ENCODE peak calls at places on chromosomes 5 and 9, in seven cellular contexts. T is GM12878, V is mesenchymal stem cell, A is GM23248, N is A549, K is GM23338, Y is fibroblast of lung. R is an unnamed sample.

GRCh38 chr5:141192110-141192725 is at the start of gene PCDHB10:
- DNase-seq in Y (peak), V (peak), K (peak), N (peak), T (no peak), A (peak), R (peak)

GRCh38 chr5:61637566-61637965 is 305.5 kb downstream of the ZSWIM6 start:
- DNase-seq in K (peak), V (no peak), A (no peak), Y (no peak), N (no peak), T (no peak), R (no peak)

GRCh38 chr9:100595391-100596199 is 17.7 kb downstream of the CAVIN4 start:
- DNase-seq in T (no peak), K (peak), Y (peak), N (peak), A (peak), V (peak), R (no peak)

GRCh38 chr9:36725777-36726356 is 153.2 kb downstream of the MELK start:
- DNase-seq in A (no peak), V (no peak), K (peak), Y (no peak), N (no peak), T (no peak), R (no peak)

GRCh38 chr5:74316064-74316586 is 324.4 kb downstream of the ENC1 start:
- DNase-seq in Y (peak), N (peak), T (peak), K (no peak), A (peak), V (peak), R (peak)

GRCh38 chr5:45521067-45521466 is 175.1 kb downstream of the HCN1 start:
- DNase-seq in N (peak), T (no peak), A (no peak), V (peak), Y (peak), K (peak), R (peak)

GRCh38 chr5:68548959-68549676 is 333.6 kb downstream of the PIK3R1 start:
- DNase-seq in T (no peak), K (no peak), N (peak), Y (peak), V (peak), A (peak), R (peak)

GRCh38 chr9:72477862-72478564 is 43.4 kb upstream of the TMC1 start:
- DNase-seq in A (peak), Y (peak), K (peak), N (peak), T (no peak), V (peak), R (peak)

GRCh38 chr5:133896446-133896845 is 72.0 kb downstream of the C5orf15 start:
- DNase-seq in V (no peak), K (no peak), N (no peak), Y (no peak), A (no peak), T (no peak), R (no peak)

GRCh38 chr9:33135086-33135958 is 31.8 kb downstream of the B4GALT1 start:
- DNase-seq in N (no peak), T (no peak), A (no peak), K (no peak), V (no peak), Y (peak), R (no peak)

GRCh38 chr9:92969516-92970466 is 22.5 kb downstream of the FGD3 start:
- DNase-seq in N (no peak), K (no peak), Y (no peak), A (no peak), T (no peak), V (no peak), R (no peak)

GRCh38 chr9:124346347-124347163 is 68.7 kb downstream of the PSMB7 start:
- DNase-seq in K (no peak), A (no peak), V (no peak), T (no peak), Y (no peak), N (no peak), R (no peak)

GRCh38 chr5:145824040-145824439 is 11.1 kb downstream of the PRELID2 start:
- DNase-seq in Y (peak), A (no peak), K (no peak), V (no peak), N (no peak), T (no peak), R (no peak)

GRCh38 chr5:81751836-81752643 is 1.1 kb upstream of the SSBP2 start:
- DNase-seq in A (peak), Y (peak), V (no peak), K (peak), T (no peak), N (no peak), R (no peak)

GRCh38 chr5:33240552-33240951 is 200.2 kb upstream of the TARS1 start:
- DNase-seq in K (no peak), T (no peak), A (no peak), V (no peak), N (no peak), Y (no peak), R (no peak)

GRCh38 chr5:36778336-36778735 is 98.2 kb upstream of the NIPBL start:
- DNase-seq in N (no peak), K (no peak), Y (no peak), V (no peak), A (no peak), T (no peak), R (no peak)

GRCh38 chr5:36502608-36503007 is 103.8 kb upstream of the SLC1A3 start:
- DNase-seq in A (peak), K (no peak), Y (peak), V (peak), T (no peak), N (no peak), R (peak)

GRCh38 chr9:16726718-16727451 is 143.6 kb downstream of the BNC2 start:
- DNase-seq in Y (peak), K (peak), A (peak), N (peak), T (no peak), V (peak), R (peak)

GRCh38 chr9:97703437-97704326 is 6.5 kb upstream of the XPA start:
- DNase-seq in T (peak), V (peak), A (peak), N (peak), K (no peak), Y (peak), R (peak)

GRCh38 chr9:112112941-112113399 is 62.1 kb downstream of the SUSD1 start:
- DNase-seq in T (no peak), K (peak), A (peak), N (peak), Y (peak), V (no peak), R (peak)

GRCh38 chr9:34413229-34413852 is 36.6 kb upstream of the MYORG start:
- DNase-seq in Y (peak), A (peak), N (peak), V (peak), T (no peak), K (peak), R (peak)

GRCh38 chr5:34736445-34737119 is 80.5 kb downstream of the RAI14 start:
- DNase-seq in V (peak), N (peak), Y (no peak), K (peak), T (no peak), A (peak), R (peak)

GRCh38 chr5:122943050-122943698 is 93.4 kb downstream of the PPIC start:
- DNase-seq in K (no peak), V (no peak), N (no peak), T (no peak), A (no peak), Y (no peak), R (no peak)

DNA sequence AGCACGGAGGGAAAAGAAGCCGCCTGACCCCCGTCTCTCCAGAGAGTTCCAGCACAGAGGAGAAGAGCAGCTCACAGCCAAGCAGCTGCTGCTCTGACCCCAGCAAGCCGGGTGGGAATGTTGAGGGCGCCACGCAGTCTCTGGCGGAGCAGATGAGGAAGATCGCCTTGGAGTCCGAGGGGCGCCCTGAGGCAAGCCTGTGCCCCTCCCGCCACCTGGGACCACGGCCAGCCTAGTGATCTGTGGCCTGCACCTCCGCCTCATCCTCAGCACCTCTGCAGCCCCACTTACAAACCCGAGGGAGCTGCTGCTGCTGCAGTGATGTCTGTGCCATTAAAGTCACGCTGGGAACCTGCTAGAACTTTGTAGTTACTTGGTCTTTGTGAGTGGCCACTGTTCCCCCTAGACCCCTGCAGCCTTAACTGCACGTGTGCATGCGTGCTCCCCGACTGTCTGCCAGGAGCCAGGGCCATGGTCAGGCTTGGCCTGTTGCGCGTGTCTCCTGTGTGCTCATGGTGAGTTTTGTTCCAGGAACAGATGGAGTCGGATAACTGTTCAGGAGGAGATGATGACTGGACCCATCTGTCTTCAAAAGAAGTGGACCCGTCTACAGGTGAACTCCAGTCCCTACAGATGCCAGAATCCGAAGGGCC is 12.5 kb downstream of the SQSTM1 start:
- DNase-seq in K (no peak), V (no peak), A (no peak), Y (no peak), N (no peak), T (no peak), R (no peak)
- H3K4me2 ChIP-seq in K (no peak), V (no peak), A (no peak), Y (no peak), N (no peak), T (no peak), R (no peak)

DNA sequence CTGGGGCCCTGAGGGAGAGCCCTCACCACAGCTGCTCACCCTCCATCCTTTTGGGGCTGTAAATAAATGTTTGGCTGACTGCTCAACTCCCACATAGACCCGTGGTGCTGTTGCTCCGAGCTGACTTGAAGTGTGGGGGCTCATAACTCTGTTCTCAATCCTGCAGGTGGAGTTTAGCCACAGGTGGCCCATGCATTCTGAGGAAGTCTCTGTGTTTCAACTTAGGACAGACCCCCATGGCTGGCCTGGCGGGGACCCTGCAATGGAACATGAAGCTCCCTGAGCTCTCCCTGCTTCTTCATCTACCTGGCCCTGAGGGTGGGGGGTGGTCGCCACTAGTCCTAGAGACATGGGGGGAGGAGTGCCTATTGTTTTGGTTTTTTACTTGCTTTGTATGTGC is 19.7 kb downstream of the NDUFS6 start:
- DNase-seq in Y (no peak), N (no peak), K (no peak), A (no peak), V (no peak), T (no peak), R (no peak)
- H3K4me3 ChIP-seq in Y (no peak), N (no peak), K (no peak), A (no peak), V (no peak), T (no peak), R (no peak)

GRCh38 chr5:179154346-179154990 is 94.3 kb downstream of the ZNF354C start:
- DNase-seq in T (no peak), Y (no peak), K (no peak), A (no peak), N (no peak), V (no peak), R (no peak)
- H3K4me2 ChIP-seq in T (no peak), Y (no peak), K (no peak), A (no peak), N (no peak), V (no peak), R (no peak)

GRCh38 chr5:150723845-150724244 is 23.0 kb upstream of the RBM22 start:
- DNase-seq in Y (no peak), T (no peak), K (no peak), V (no peak), N (no peak), A (peak), R (no peak)
- H3K4me3 ChIP-seq in Y (no peak), T (no peak), K (no peak), V (no peak), N (no peak), A (no peak), R (no peak)

GRCh38 chr5:112511920-112512319 is 92.8 kb upstream of the EPB41L4A start:
- DNase-seq in Y (no peak), T (no peak), K (no peak), A (no peak), V (no peak), N (no peak), R (no peak)

GRCh38 chr5:112514062-112514561 is 95.0 kb upstream of the EPB41L4A start:
- DNase-seq in N (no peak), T (no peak), V (no peak), Y (no peak), A (no peak), K (no peak), R (no peak)
- H3K4me2 ChIP-seq in N (no peak), T (no peak), V (no peak), Y (no peak), A (no peak), K (no peak), R (no peak)

DNA sequence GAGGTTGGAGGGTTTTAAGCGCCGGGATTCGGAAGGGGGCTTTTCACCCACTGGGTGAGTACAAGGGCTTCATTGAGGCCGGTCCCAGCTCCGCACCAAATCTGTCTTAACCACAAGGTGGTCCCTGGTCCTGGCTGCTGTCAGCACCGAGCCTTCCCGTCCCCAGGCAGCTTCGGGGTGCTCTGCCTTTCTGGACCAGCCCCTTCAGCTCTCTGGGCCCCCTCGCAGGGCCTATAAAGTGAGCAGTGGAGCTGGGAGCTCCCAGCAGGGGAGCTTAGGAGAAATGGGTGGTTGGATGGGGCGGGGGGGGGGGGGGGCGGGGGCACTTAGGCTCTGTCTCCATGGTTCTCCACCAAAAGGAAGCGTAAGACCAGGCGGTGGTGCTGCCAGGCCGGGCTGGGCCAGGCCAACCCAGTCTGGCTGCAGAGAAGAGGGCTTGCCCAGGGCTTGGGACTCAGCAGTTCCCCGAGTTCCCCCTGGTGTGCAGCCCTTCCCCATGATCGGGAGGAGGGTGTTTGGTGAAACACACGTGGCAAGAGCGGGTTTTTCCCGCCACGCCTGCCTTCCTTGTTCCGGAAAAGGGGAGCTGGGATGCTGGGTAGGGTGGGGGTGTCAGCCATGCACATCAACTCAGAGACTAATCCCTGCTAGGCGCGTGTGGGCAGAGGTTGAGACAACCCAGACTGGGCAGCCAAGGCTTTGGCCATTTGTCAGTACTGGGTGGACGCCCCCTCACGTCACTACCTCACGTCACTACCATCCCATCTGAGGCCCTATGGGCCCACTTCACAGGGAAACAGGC is 32.7 kb downstream of the PRRX2 start:
- DNase-seq in K (peak), N (no peak), A (peak), V (no peak), Y (no peak), T (no peak), R (no peak)
- H3K4me3 ChIP-seq in K (peak), N (peak), A (peak), V (no peak), Y (no peak), T (no peak), R (peak)

GRCh38 chr9:134389659-134390058 is 63.4 kb downstream of the RXRA start:
- DNase-seq in T (no peak), N (no peak), K (no peak), A (no peak), V (no peak), Y (no peak), R (no peak)
- H3K4me2 ChIP-seq in T (no peak), N (no peak), K (no peak), A (no peak), V (no peak), Y (no peak), R (no peak)

DNA sequence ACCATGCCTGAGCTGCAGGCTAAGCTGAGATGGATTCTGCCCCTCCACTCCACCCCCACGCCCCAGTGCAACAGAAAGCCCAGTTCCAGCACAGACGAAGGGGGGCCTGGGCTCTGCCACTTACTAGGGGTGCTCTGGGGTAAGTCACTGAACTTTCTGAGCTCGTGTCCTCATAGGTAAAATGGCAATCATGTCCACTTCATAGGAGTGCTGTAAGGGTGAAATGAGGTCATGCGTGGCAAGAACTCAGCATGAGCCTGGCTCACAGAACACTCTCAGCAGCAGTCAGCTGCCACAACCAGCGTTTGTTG is 8.4 kb upstream of the PSD2 start:
- DNase-seq in Y (no peak), V (no peak), A (no peak), T (no peak), N (no peak), K (no peak), R (no peak)
- H3K4me3 ChIP-seq in Y (peak), V (no peak), A (peak), T (no peak), N (no peak), K (no peak), R (no peak)

GRCh38 chr9:131977074-131977838 is 102.4 kb downstream of the MED27 start:
- DNase-seq in A (no peak), Y (no peak), V (no peak), T (no peak), K (no peak), N (no peak), R (no peak)
- H3K4me2 ChIP-seq in A (no peak), Y (no peak), V (no peak), T (peak), K (no peak), N (no peak), R (no peak)

GRCh38 chr5:160956011-160956410 is 104.0 kb upstream of the ATP10B start:
- DNase-seq in A (no peak), T (no peak), V (no peak), K (no peak), Y (no peak), N (no peak), R (no peak)

GRCh38 chr5:160960592-160960991 is 108.6 kb upstream of the ATP10B start:
- DNase-seq in V (no peak), A (no peak), T (no peak), K (no peak), N (no peak), Y (no peak), R (no peak)

GRCh38 chr5:160961030-160961429 is 109.0 kb upstream of the ATP10B start:
- DNase-seq in N (no peak), Y (no peak), K (no peak), A (no peak), V (no peak), T (no peak), R (no peak)

GRCh38 chr5:160959804-160960203 is 107.8 kb upstream of the ATP10B start:
- DNase-seq in Y (no peak), N (no peak), A (no peak), V (no peak), K (no peak), T (peak), R (no peak)

GRCh38 chr5:160957312-160957711 is 105.3 kb upstream of the ATP10B start:
- DNase-seq in A (no peak), Y (no peak), T (no peak), K (no peak), N (no peak), V (no peak), R (no peak)
- H3K4me3 ChIP-seq in A (no peak), Y (no peak), T (no peak), K (no peak), N (no peak), V (no peak), R (no peak)

R was measured in PC-9.